ENCODE peak calls at places on chromosomes 2 and 18, in seven cellular contexts. One of them, this sample, is unnamed.

GRCh38 chr2:12676771-12677170 is 40.0 kb upstream of the TRIB2 start:
- DNase-seq in sigmoid colon: no peak
- DNase-seq in adrenal gland: no peak
- DNase-seq in neural progenitor cell: no peak
- DNase-seq in colonic mucosa: no peak
- DNase-seq in osteoblast: no peak
- DNase-seq in fibroblast of lung: no peak
- DNase-seq in this sample: no peak

GRCh38 chr2:106843001-106843909 is 42.7 kb downstream of the ST6GAL2 start:
- DNase-seq in fibroblast of lung: no peak
- DNase-seq in sigmoid colon: no peak
- DNase-seq in colonic mucosa: no peak
- DNase-seq in neural progenitor cell: no peak
- DNase-seq in osteoblast: no peak
- DNase-seq in adrenal gland: no peak
- DNase-seq in this sample: no peak

GRCh38 chr2:197073701-197074433 is 147.4 kb upstream of the PGAP1 start:
- DNase-seq in fibroblast of lung: peak; percentile 72
- DNase-seq in sigmoid colon: peak; percentile 71
- DNase-seq in osteoblast: no peak
- DNase-seq in adrenal gland: peak; percentile 45
- DNase-seq in neural progenitor cell: peak; percentile 34
- DNase-seq in colonic mucosa: no peak
- DNase-seq in this sample: no peak

GRCh38 chr2:60450488-60450887 is 103.0 kb downstream of the BCL11A start:
- DNase-seq in adrenal gland: no peak
- DNase-seq in colonic mucosa: no peak
- DNase-seq in fibroblast of lung: no peak
- DNase-seq in sigmoid colon: no peak
- DNase-seq in osteoblast: no peak
- DNase-seq in neural progenitor cell: no peak
- DNase-seq in this sample: no peak

GRCh38 chr18:25349926-25350560 is 1.9 kb downstream of the ZNF521 start:
- DNase-seq in fibroblast of lung: peak; percentile 31
- DNase-seq in adrenal gland: peak; percentile 30
- DNase-seq in sigmoid colon: peak; percentile 68
- DNase-seq in neural progenitor cell: peak; percentile 74
- DNase-seq in colonic mucosa: peak; percentile 19
- DNase-seq in osteoblast: no peak
- DNase-seq in this sample: no peak

GRCh38 chr2:180625006-180625844 is 355.2 kb upstream of the UBE2E3 start:
- DNase-seq in sigmoid colon: no peak
- DNase-seq in neural progenitor cell: no peak
- DNase-seq in osteoblast: peak; percentile 38
- DNase-seq in colonic mucosa: no peak
- DNase-seq in adrenal gland: no peak
- DNase-seq in fibroblast of lung: peak; percentile 87
- DNase-seq in this sample: no peak

GRCh38 chr18:22604986-22605421 is 187.3 kb upstream of the CTAGE1 start:
- DNase-seq in fibroblast of lung: no peak
- DNase-seq in neural progenitor cell: no peak
- DNase-seq in osteoblast: no peak
- DNase-seq in adrenal gland: peak; percentile 24
- DNase-seq in colonic mucosa: no peak
- DNase-seq in sigmoid colon: no peak
- DNase-seq in this sample: peak; percentile 12

GRCh38 chr2:120461546-120462537 is 115.9 kb downstream of the INHBB start:
- DNase-seq in osteoblast: peak; percentile 17
- DNase-seq in colonic mucosa: no peak
- DNase-seq in adrenal gland: no peak
- DNase-seq in fibroblast of lung: no peak
- DNase-seq in neural progenitor cell: no peak
- DNase-seq in sigmoid colon: no peak
- DNase-seq in this sample: no peak

GRCh38 chr2:95024960-95025405 is 525 bp upstream of the MAL start:
- DNase-seq in neural progenitor cell: no peak
- DNase-seq in fibroblast of lung: no peak
- DNase-seq in colonic mucosa: no peak
- DNase-seq in sigmoid colon: no peak
- DNase-seq in osteoblast: peak; percentile 72
- DNase-seq in adrenal gland: no peak
- DNase-seq in this sample: no peak

GRCh38 chr2:48482774-48483173 is 47.2 kb upstream of the STON1 start:
- DNase-seq in sigmoid colon: no peak
- DNase-seq in fibroblast of lung: peak; percentile 39
- DNase-seq in adrenal gland: peak; percentile 46
- DNase-seq in neural progenitor cell: no peak
- DNase-seq in colonic mucosa: no peak
- DNase-seq in osteoblast: no peak
- DNase-seq in this sample: peak; percentile 52
- H3K36me3 ChIP-seq in sigmoid colon: no peaks in the 10 kb centered on the region
- H3K36me3 ChIP-seq in fibroblast of lung: peaks cover 2% of the 10 kb centered on the region
- H3K36me3 ChIP-seq in adrenal gland: peaks cover 10% of the 10 kb centered on the region
- H3K36me3 ChIP-seq in neural progenitor cell: no peaks in the 10 kb centered on the region
- H3K36me3 ChIP-seq in colonic mucosa: peaks cover 4% of the 10 kb centered on the region
- H3K36me3 ChIP-seq in osteoblast: no peaks in the 10 kb centered on the region
- H3K36me3 ChIP-seq in this sample: no peaks in the 10 kb centered on the region

GRCh38 chr2:42127425-42128424 is 41.4 kb upstream of the EML4 start:
- DNase-seq in adrenal gland: no peak
- DNase-seq in sigmoid colon: no peak
- DNase-seq in neural progenitor cell: no peak
- DNase-seq in osteoblast: no peak
- DNase-seq in fibroblast of lung: no peak
- DNase-seq in colonic mucosa: no peak
- DNase-seq in this sample: peak; percentile 71
- H3K27ac ChIP-seq in adrenal gland: no peak overlapping the region
- H3K27ac ChIP-seq in sigmoid colon: peak overlapping the region; percentile 10
- H3K27ac ChIP-seq in neural progenitor cell: no peak overlapping the region
- H3K27ac ChIP-seq in osteoblast: peak overlapping the region; percentile 79
- H3K27ac ChIP-seq in fibroblast of lung: peak overlapping the region; percentile 44
- H3K27ac ChIP-seq in colonic mucosa: peak overlapping the region; percentile 27
- H3K27ac ChIP-seq in this sample: peak overlapping the region; percentile 27

GRCh38 chr2:160920791-160921303 is 239.4 kb upstream of the TANK start:
- DNase-seq in colonic mucosa: no peak
- DNase-seq in osteoblast: peak; percentile 72
- DNase-seq in neural progenitor cell: no peak
- DNase-seq in adrenal gland: no peak
- DNase-seq in fibroblast of lung: peak; percentile 92
- DNase-seq in sigmoid colon: peak; percentile 64
- DNase-seq in this sample: no peak

GRCh38 chr2:160924936-160925353 is 235.3 kb upstream of the TANK start:
- DNase-seq in fibroblast of lung: no peak
- DNase-seq in osteoblast: no peak
- DNase-seq in neural progenitor cell: no peak
- DNase-seq in colonic mucosa: no peak
- DNase-seq in sigmoid colon: no peak
- DNase-seq in adrenal gland: no peak
- DNase-seq in this sample: no peak

GRCh38 chr2:160918909-160919503 is 241.2 kb upstream of the TANK start:
- DNase-seq in adrenal gland: peak; percentile 65
- DNase-seq in fibroblast of lung: peak; percentile 35
- DNase-seq in neural progenitor cell: peak; percentile 82
- DNase-seq in osteoblast: no peak
- DNase-seq in sigmoid colon: peak; percentile 67
- DNase-seq in colonic mucosa: peak; percentile 31
- DNase-seq in this sample: peak; percentile 32

GRCh38 chr2:160920061-160920460 is 240.2 kb upstream of the TANK start:
- DNase-seq in neural progenitor cell: no peak
- DNase-seq in fibroblast of lung: no peak
- DNase-seq in adrenal gland: no peak
- DNase-seq in sigmoid colon: no peak
- DNase-seq in colonic mucosa: no peak
- DNase-seq in osteoblast: no peak
- DNase-seq in this sample: no peak

GRCh38 chr2:160921401-160921964 is 238.7 kb upstream of the TANK start:
- DNase-seq in osteoblast: no peak
- DNase-seq in neural progenitor cell: no peak
- DNase-seq in adrenal gland: no peak
- DNase-seq in sigmoid colon: no peak
- DNase-seq in colonic mucosa: no peak
- DNase-seq in fibroblast of lung: no peak
- DNase-seq in this sample: no peak
- TF ChIP-seq CTCF in osteoblast: no peak
- TF ChIP-seq CTCF in neural progenitor cell: no peak
- TF ChIP-seq CTCF in adrenal gland: no peak
- TF ChIP-seq CTCF in sigmoid colon: no peak
- TF ChIP-seq CTCF in colonic mucosa: no peak
- TF ChIP-seq CTCF in fibroblast of lung: no peak
- TF ChIP-seq CTCF in this sample: no peak

DNA sequence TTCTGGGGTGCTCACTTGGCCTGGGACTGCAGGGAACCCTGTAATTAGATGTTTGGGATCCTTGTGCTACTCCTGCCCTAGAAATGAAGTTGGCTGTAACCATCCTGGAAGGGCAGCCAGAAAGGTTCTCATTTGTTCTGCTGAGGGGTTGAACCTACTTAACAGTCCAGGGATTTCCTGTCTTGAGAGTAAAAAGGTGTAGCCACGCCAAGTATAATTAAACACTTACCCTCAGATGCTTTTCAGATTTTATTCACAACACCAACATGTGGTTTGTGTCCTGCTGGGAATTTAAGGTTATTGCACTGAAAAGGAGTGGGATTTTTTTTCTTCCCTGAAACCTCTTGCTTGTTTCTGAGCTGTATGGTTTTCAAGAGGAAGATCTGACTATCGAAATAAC is 222.4 kb upstream of the APCDD1 start:
- DNase-seq in osteoblast: peak; percentile 46
- DNase-seq in fibroblast of lung: peak; percentile 27
- DNase-seq in sigmoid colon: no peak
- DNase-seq in neural progenitor cell: no peak
- DNase-seq in adrenal gland: no peak
- DNase-seq in colonic mucosa: no peak
- DNase-seq in this sample: no peak
- H3K36me3 ChIP-seq in osteoblast: no peaks in the 10 kb centered on the region
- H3K36me3 ChIP-seq in fibroblast of lung: no peaks in the 10 kb centered on the region
- H3K36me3 ChIP-seq in sigmoid colon: no peaks in the 10 kb centered on the region
- H3K36me3 ChIP-seq in neural progenitor cell: no peaks in the 10 kb centered on the region
- H3K36me3 ChIP-seq in adrenal gland: no peaks in the 10 kb centered on the region
- H3K36me3 ChIP-seq in colonic mucosa: no peaks in the 10 kb centered on the region
- H3K36me3 ChIP-seq in this sample: no peaks in the 10 kb centered on the region

GRCh38 chr2:127275789-127276188 is 18.2 kb downstream of the ERCC3 start:
- DNase-seq in colonic mucosa: no peak
- DNase-seq in neural progenitor cell: no peak
- DNase-seq in adrenal gland: no peak
- DNase-seq in sigmoid colon: no peak
- DNase-seq in osteoblast: no peak
- DNase-seq in fibroblast of lung: no peak
- DNase-seq in this sample: no peak
- H3K27ac ChIP-seq in colonic mucosa: no peak overlapping the region
- H3K27ac ChIP-seq in neural progenitor cell: no peak overlapping the region
- H3K27ac ChIP-seq in adrenal gland: no peak overlapping the region
- H3K27ac ChIP-seq in sigmoid colon: no peak overlapping the region
- H3K27ac ChIP-seq in osteoblast: no peak overlapping the region
- H3K27ac ChIP-seq in fibroblast of lung: no peak overlapping the region
- H3K27ac ChIP-seq in this sample: no peak overlapping the region

GRCh38 chr2:30716117-30716900 is 90.9 kb downstream of the CAPN13 start:
- DNase-seq in adrenal gland: no peak
- DNase-seq in colonic mucosa: peak; percentile 9
- DNase-seq in neural progenitor cell: no peak
- DNase-seq in sigmoid colon: peak; percentile 33
- DNase-seq in osteoblast: no peak
- DNase-seq in fibroblast of lung: no peak
- DNase-seq in this sample: no peak

GRCh38 chr2:30711646-30712085 is 95.6 kb downstream of the CAPN13 start:
- DNase-seq in osteoblast: peak; percentile 95
- DNase-seq in adrenal gland: peak; percentile 86
- DNase-seq in sigmoid colon: peak; percentile 86
- DNase-seq in fibroblast of lung: peak; percentile 77
- DNase-seq in neural progenitor cell: peak; percentile 92
- DNase-seq in colonic mucosa: peak; percentile 94
- DNase-seq in this sample: peak; percentile 76

GRCh38 chr2:30717081-30717650 is 90.1 kb downstream of the CAPN13 start:
- DNase-seq in neural progenitor cell: no peak
- DNase-seq in osteoblast: no peak
- DNase-seq in sigmoid colon: no peak
- DNase-seq in colonic mucosa: peak; percentile 9
- DNase-seq in adrenal gland: no peak
- DNase-seq in fibroblast of lung: no peak
- DNase-seq in this sample: no peak

GRCh38 chr2:30713698-30714097 is 93.5 kb downstream of the CAPN13 start:
- DNase-seq in adrenal gland: no peak
- DNase-seq in sigmoid colon: peak; percentile 57
- DNase-seq in fibroblast of lung: no peak
- DNase-seq in colonic mucosa: no peak
- DNase-seq in neural progenitor cell: no peak
- DNase-seq in osteoblast: no peak
- DNase-seq in this sample: no peak

GRCh38 chr2:30714811-30715709 is 92.2 kb downstream of the CAPN13 start:
- DNase-seq in neural progenitor cell: peak; percentile 21
- DNase-seq in fibroblast of lung: no peak
- DNase-seq in osteoblast: no peak
- DNase-seq in sigmoid colon: peak; percentile 14
- DNase-seq in adrenal gland: no peak
- DNase-seq in colonic mucosa: no peak
- DNase-seq in this sample: no peak
- TF ChIP-seq CTCF in neural progenitor cell: peak; percentile 39
- TF ChIP-seq CTCF in fibroblast of lung: no peak
- TF ChIP-seq CTCF in osteoblast: no peak
- TF ChIP-seq CTCF in sigmoid colon: no peak
- TF ChIP-seq CTCF in adrenal gland: no peak
- TF ChIP-seq CTCF in colonic mucosa: no peak
- TF ChIP-seq CTCF in this sample: no peak

DNA sequence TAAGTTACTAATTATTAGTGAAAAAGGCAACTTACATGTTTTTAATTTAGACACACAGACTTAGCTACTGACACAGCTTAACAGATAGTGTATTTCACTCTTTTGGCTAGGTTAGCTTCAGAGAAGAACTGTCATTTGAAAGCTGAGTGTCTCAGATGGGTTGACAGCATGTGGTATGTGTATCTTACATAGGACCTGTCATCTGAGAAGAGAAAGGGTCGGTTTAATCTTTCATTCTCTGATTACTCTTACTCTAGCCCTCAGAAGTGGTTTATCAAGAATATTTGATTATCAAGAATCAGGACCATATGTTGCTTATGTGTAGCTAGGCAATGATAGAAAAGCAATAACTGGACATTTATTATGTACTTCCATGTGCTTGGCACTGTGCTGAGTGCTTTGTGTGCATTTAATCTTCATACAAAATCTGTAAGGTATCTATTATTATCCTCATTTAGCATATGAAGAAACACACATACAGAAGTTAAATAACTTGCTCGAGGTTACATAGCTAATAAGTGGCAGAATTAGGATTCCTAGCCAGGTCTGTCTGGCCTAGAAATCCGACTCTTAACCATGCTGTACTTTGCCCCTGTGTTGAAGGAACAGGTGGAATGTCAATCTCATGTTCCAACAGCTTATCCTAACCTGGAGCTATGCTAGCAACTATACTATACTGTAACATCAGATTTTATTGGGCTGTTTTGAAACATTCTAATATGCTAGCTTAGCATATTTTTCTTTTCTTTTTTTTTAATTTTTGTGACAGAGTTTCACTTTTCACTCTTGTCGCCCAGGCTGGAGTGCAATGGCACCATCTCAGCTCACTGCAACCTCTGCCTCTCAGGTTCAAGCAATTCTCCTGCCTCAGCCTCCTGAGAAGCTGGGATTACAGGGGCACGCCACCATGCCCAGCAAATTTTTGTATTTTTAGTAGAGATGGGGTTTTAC is 28.4 kb downstream of the CFLAR start:
- DNase-seq in colonic mucosa: no peak
- DNase-seq in sigmoid colon: no peak
- DNase-seq in fibroblast of lung: no peak
- DNase-seq in neural progenitor cell: no peak
- DNase-seq in adrenal gland: no peak
- DNase-seq in osteoblast: no peak
- DNase-seq in this sample: no peak
- H3K36me3 ChIP-seq in colonic mucosa: peaks cover 14% of the 10 kb centered on the region
- H3K36me3 ChIP-seq in sigmoid colon: no peaks in the 10 kb centered on the region
- H3K36me3 ChIP-seq in fibroblast of lung: no peaks in the 10 kb centered on the region
- H3K36me3 ChIP-seq in neural progenitor cell: no peaks in the 10 kb centered on the region
- H3K36me3 ChIP-seq in adrenal gland: peaks cover 67% of the 10 kb centered on the region
- H3K36me3 ChIP-seq in osteoblast: peaks cover 53% of the 10 kb centered on the region
- H3K36me3 ChIP-seq in this sample: no peaks in the 10 kb centered on the region